ENCODE peak calls at places on chromosomes 3 and 15, in four cellular contexts. R, H, K and X are unnamed samples.

GRCh38 chr3:57582470-57583168 is 14.5 kb downstream of the ARF4 start:
- DNase-seq in R (no peak), H (no peak), K (no peak), X (peak)

GRCh38 chr3:38021196-38021595 is 8.2 kb downstream of the PLCD1 start:
- DNase-seq in R (no peak), H (no peak), K (no peak), X (no peak)

GRCh38 chr3:44076221-44076829 is 165.4 kb upstream of the TOPAZ1 start:
- DNase-seq in R (no peak), H (no peak), K (no peak), X (no peak)

GRCh38 chr3:45224824-45225464 is 1.1 kb downstream of the TMEM158 start:
- DNase-seq in R (peak), H (peak), K (no peak), X (peak)

GRCh38 chr15:50358805-50359204 is 3.8 kb upstream of the GABPB1 start:
- DNase-seq in R (peak), H (no peak), K (no peak), X (no peak)

GRCh38 chr3:49628249-49628648 is 45.9 kb upstream of the APEH start:
- DNase-seq in R (no peak), H (no peak), K (no peak), X (no peak)

GRCh38 chr3:149717391-149718056 is 34.8 kb downstream of the COMMD2 start:
- DNase-seq in R (peak), H (peak), K (peak), X (peak)

GRCh38 chr3:10189557-10190374 is 25.0 kb downstream of the IRAK2 start:
- DNase-seq in R (peak), H (no peak), K (peak), X (no peak)